ENCODE peak calls at places on chromosome 13, in nine cellular contexts. Y is effector CD4-positive, alpha-beta T cell; D is nucleus accumbens; M is activated naive CD4-positive, alpha-beta T cell treated with Interleukin-2 at 50 U/mL for 16 hours; U is mesothelial cell of epicardium; S is cardiac muscle cell; L is thoracic aorta; V is left colon; G is AG10803. B is an unnamed sample.

GRCh38 chr13:113851826-113852535 is 11.9 kb downstream of the GAS6 start:
- DNase-seq in Y (no peak), D (no peak), M (no peak), U (no peak), S (no peak), L (no peak), V (no peak), G (no peak), B (no peak)

GRCh38 chr13:49996166-49996915 is 501 bp upstream of the TRIM13 start:
- DNase-seq in Y (peak; percentile 80), D (peak; percentile 90), M (peak; percentile 88), U (peak; percentile 90), S (peak; percentile 98), L (peak; percentile 54), V (peak; percentile 96), G (peak; percentile 94), B (peak; percentile 82)

GRCh38 chr13:48144413-48145035 is 49.6 kb upstream of the MED4 start:
- DNase-seq in Y (no peak), D (peak; percentile 5), M (no peak), U (no peak), S (peak; percentile 92), L (no peak), V (no peak), G (peak; percentile 37), B (no peak)

GRCh38 chr13:27120811-27121210 is 50.8 kb downstream of the USP12 start:
- DNase-seq in Y (no peak), D (no peak), M (no peak), U (no peak), S (peak; percentile 21), L (no peak), V (no peak), G (peak; percentile 12), B (no peak)

GRCh38 chr13:37618554-37618953 is 20.0 kb upstream of the POSTN start:
- DNase-seq in Y (no peak), D (no peak), M (no peak), U (no peak), S (peak; percentile 77), L (no peak), V (no peak), G (peak; percentile 89), B (no peak)

GRCh38 chr13:99421758-99422555 is 79.3 kb upstream of the TM9SF2 start:
- DNase-seq in Y (no peak), D (no peak), M (no peak), U (no peak), S (no peak), L (no peak), V (no peak), G (no peak), B (no peak)

GRCh38 chr13:33256148-33256547 is 29.4 kb downstream of the STARD13 start:
- DNase-seq in Y (no peak), D (no peak), M (no peak), U (no peak), S (no peak), L (no peak), V (no peak), G (no peak), B (no peak)

GRCh38 chr13:54185785-54186184 is 1157.2 kb downstream of the OLFM4 start:
- DNase-seq in Y (no peak), D (no peak), M (no peak), U (no peak), S (no peak), L (no peak), V (no peak), G (no peak), B (no peak)

GRCh38 chr13:30808600-30808999 is 73.3 kb downstream of the ALOX5AP start:
- DNase-seq in Y (no peak), D (no peak), M (no peak), U (no peak), S (no peak), L (no peak), V (no peak), G (no peak), B (no peak)

GRCh38 chr13:98970293-98970692 is 7.6 kb downstream of the DOCK9 start:
- DNase-seq in Y (no peak), D (no peak), M (no peak), U (no peak), S (no peak), L (no peak), V (no peak), G (no peak), B (no peak)

GRCh38 chr13:105450784-105451183 is 1084.7 kb downstream of the EFNB2 start:
- DNase-seq in Y (no peak), D (no peak), M (no peak), U (no peak), S (no peak), L (no peak), V (no peak), G (no peak), B (no peak)

GRCh38 chr13:30002577-30002976 is 152.2 kb upstream of the UBL3 start:
- DNase-seq in Y (no peak), D (no peak), M (no peak), U (no peak), S (peak; percentile 32), L (no peak), V (no peak), G (peak; percentile 82), B (no peak)

GRCh38 chr13:99158846-99159245 is 41.8 kb upstream of the UBAC2 start:
- DNase-seq in Y (no peak), D (no peak), M (no peak), U (no peak), S (no peak), L (no peak), V (no peak), G (no peak), B (no peak)

GRCh38 chr13:43785681-43786471 is 896 bp downstream of the ENOX1 start:
- DNase-seq in Y (no peak), D (peak; percentile 84), M (peak; percentile 18), U (peak; percentile 70), S (peak; percentile 82), L (peak; percentile 33), V (peak; percentile 60), G (peak; percentile 69), B (no peak)

GRCh38 chr13:99072941-99073340 is 95.1 kb upstream of the DOCK9 start:
- DNase-seq in Y (no peak), D (no peak), M (no peak), U (no peak), S (no peak), L (no peak), V (no peak), G (no peak), B (no peak)

GRCh38 chr13:42760949-42761348 is 20.4 kb upstream of the FAM216B start:
- DNase-seq in Y (no peak), D (no peak), M (no peak), U (no peak), S (peak; percentile 92), L (no peak), V (no peak), G (no peak), B (no peak)

GRCh38 chr13:83297591-83298305 is 584.5 kb downstream of the SLITRK1 start:
- DNase-seq in Y (no peak), D (no peak), M (no peak), U (no peak), S (peak; percentile 13), L (no peak), V (no peak), G (peak; percentile 41), B (no peak)

GRCh38 chr13:79767126-79767525 is 286.2 kb downstream of the NDFIP2 start:
- DNase-seq in Y (no peak), D (no peak), M (no peak), U (no peak), S (peak; percentile 17), L (no peak), V (no peak), G (peak; percentile 39), B (no peak)

GRCh38 chr13:37869756-37870488 is at the start of gene TRPC4:
- DNase-seq in Y (no peak), D (peak; percentile 4), M (no peak), U (peak; percentile 64), S (peak; percentile 83), L (no peak), V (peak; percentile 16), G (peak; percentile 80), B (no peak)

GRCh38 chr13:99926014-99926731 is 45.4 kb downstream of the ZIC5 start:
- DNase-seq in Y (no peak), D (no peak), M (no peak), U (no peak), S (no peak), L (no peak), V (peak; percentile 56), G (peak; percentile 25), B (no peak)

GRCh38 chr13:106052200-106052767 is 483.2 kb downstream of the EFNB2 start:
- DNase-seq in Y (no peak), D (no peak), M (no peak), U (no peak), S (no peak), L (no peak), V (no peak), G (peak; percentile 16), B (no peak)

GRCh38 chr13:107374038-107374437 is 806.1 kb upstream of the ARGLU1 start:
- DNase-seq in Y (no peak), D (no peak), M (no peak), U (no peak), S (no peak), L (no peak), V (no peak), G (no peak), B (no peak)

GRCh38 chr13:24097064-24097463 is 63.5 kb upstream of the SPATA13 start:
- DNase-seq in Y (no peak), D (no peak), M (peak; percentile 52), U (no peak), S (peak; percentile 51), L (no peak), V (no peak), G (peak; percentile 68), B (no peak)

GRCh38 chr13:40338217-40338616 is 328.2 kb downstream of the FOXO1 start:
- DNase-seq in Y (no peak), D (no peak), M (no peak), U (no peak), S (no peak), L (no peak), V (no peak), G (no peak), B (no peak)

GRCh38 chr13:45456196-45456972 is 8.4 kb upstream of the COG3 start:
- DNase-seq in Y (no peak), D (no peak), M (no peak), U (no peak), S (peak; percentile 32), L (no peak), V (no peak), G (peak; percentile 48), B (no peak)

GRCh38 chr13:34108396-34108795 is 290.4 kb downstream of the RFC3 start:
- DNase-seq in Y (no peak), D (no peak), M (no peak), U (no peak), S (peak; percentile 2), L (no peak), V (no peak), G (no peak), B (no peak)

GRCh38 chr13:46948338-46948737 is 51.5 kb upstream of the HTR2A start:
- DNase-seq in Y (no peak), D (no peak), M (no peak), U (no peak), S (no peak), L (no peak), V (no peak), G (no peak), B (no peak)

GRCh38 chr13:38590230-38590629 is 96.6 kb upstream of the FREM2 start:
- DNase-seq in Y (no peak), D (no peak), M (no peak), U (no peak), S (no peak), L (no peak), V (no peak), G (no peak), B (no peak)